ENCODE peak calls at places on chromosomes 6 and 20, in four cellular contexts. O, X, U and E are unnamed samples.

GRCh38 chr6:79784013-79784753 is 153.1 kb downstream of the SH3BGRL2 start:
- DNase-seq in O (no peak), X (no peak), U (no peak), E (no peak)

GRCh38 chr20:17614176-17614811 is 44.4 kb downstream of the DSTN start:
- DNase-seq in O (peak), X (no peak), U (no peak), E (no peak)

GRCh38 chr6:36517408-36517807 is 29.9 kb downstream of the STK38 start:
- DNase-seq in O (no peak), X (no peak), U (no peak), E (no peak)

GRCh38 chr20:63767886-63768285 is 28.3 kb downstream of the SLC2A4RG start:
- DNase-seq in O (no peak), X (no peak), U (no peak), E (no peak)

GRCh38 chr6:112946051-112946450 is 598.9 kb downstream of the RFPL4B start:
- DNase-seq in O (no peak), X (no peak), U (no peak), E (no peak)

GRCh38 chr20:38663660-38664059 is 60.6 kb upstream of the SLC32A1 start:
- DNase-seq in O (no peak), X (no peak), U (no peak), E (no peak)

GRCh38 chr20:13800728-13801134 is 15.9 kb downstream of the NDUFAF5 start:
- DNase-seq in O (peak), X (no peak), U (peak), E (no peak)

GRCh38 chr20:11924923-11925322 is 7.2 kb downstream of the BTBD3 start:
- DNase-seq in O (no peak), X (no peak), U (no peak), E (no peak)

GRCh38 chr20:35908007-35908406 is 46.3 kb downstream of the SCAND1 start:
- DNase-seq in O (no peak), X (no peak), U (no peak), E (no peak)

DNA sequence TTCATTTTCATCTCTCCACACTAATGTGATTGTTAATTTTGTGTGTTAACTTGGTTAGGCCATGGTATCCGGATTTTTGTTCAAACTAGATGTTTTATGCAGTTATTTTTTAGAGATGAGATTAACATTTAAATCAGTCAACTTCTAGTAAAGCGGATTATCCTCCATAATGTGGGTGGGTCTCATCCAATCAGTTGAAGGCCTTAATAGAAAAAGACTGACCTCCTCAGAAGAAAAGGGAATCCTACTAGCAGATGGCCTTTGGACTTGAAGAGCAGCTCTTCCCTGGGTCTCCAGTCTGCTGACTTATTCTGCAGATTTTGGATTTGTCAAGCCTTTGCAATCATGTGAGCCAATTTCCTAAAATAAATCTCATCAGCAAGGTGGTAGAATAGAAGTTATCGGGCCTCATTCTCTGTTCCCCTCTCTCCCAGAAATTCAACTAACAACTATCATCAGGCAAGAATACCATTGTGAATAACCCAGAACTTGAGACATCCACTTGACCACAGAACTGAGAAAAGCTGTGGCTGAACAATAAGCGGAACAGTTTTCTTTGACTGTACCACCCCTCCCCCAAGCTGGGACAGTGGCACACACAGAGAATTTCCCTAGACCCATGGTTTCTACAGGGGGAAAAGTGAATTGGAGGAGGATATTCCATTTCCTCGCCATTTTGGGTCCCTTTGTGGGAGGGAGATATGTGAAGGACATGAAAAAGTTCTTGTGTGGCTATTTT is 323.0 kb downstream of the UTRN start:
- DNase-seq in O (no peak), X (no peak), U (no peak), E (no peak)
- H3K4me3 ChIP-seq in O (no peak), X (no peak), U (no peak), E (no peak)

GRCh38 chr6:106667022-106667402 is 37.6 kb downstream of the QRSL1 start:
- DNase-seq in O (no peak), X (no peak), U (no peak), E (no peak)
- H3K4me3 ChIP-seq in O (no peak), X (no peak), U (no peak), E (no peak)

GRCh38 chr20:60113771-60114170 is 155.5 kb downstream of the CDH26 start:
- DNase-seq in O (no peak), X (no peak), U (no peak), E (no peak)
- H3K4me3 ChIP-seq in O (no peak), X (no peak), U (no peak), E (no peak)

GRCh38 chr20:46893877-46894578 is 615 bp upstream of the EYA2 start:
- DNase-seq in O (no peak), X (no peak), U (no peak), E (no peak)
- H3K4me3 ChIP-seq in O (peak), X (no peak), U (no peak), E (peak)

GRCh38 chr20:62303049-62303326 is 191 bp downstream of the ADRM1 start:
- DNase-seq in O (no peak), X (no peak), U (no peak), E (no peak)

GRCh38 chr20:62305149-62305764 is 2.5 kb downstream of the ADRM1 start:
- DNase-seq in O (no peak), X (peak), U (no peak), E (peak)

GRCh38 chr20:62302341-62303048 is at the start of gene ADRM1:
- DNase-seq in O (peak), X (peak), U (peak), E (peak)

GRCh38 chr20:62304331-62305148 is 1.7 kb downstream of the ADRM1 start:
- DNase-seq in O (no peak), X (no peak), U (no peak), E (no peak)

GRCh38 chr20:62303327-62304226 is 780 bp downstream of the ADRM1 start:
- DNase-seq in O (no peak), X (peak), U (no peak), E (peak)
- H3K4me3 ChIP-seq in O (peak), X (peak), U (peak), E (peak)

GRCh38 chr6:123089223-123089622 is 93.2 kb downstream of the CLVS2 start:
- DNase-seq in O (no peak), X (no peak), U (no peak), E (no peak)

GRCh38 chr6:123091896-123092271 is 95.8 kb downstream of the CLVS2 start:
- DNase-seq in O (no peak), X (no peak), U (no peak), E (no peak)

GRCh38 chr6:123094768-123095167 is 98.7 kb downstream of the CLVS2 start:
- DNase-seq in O (no peak), X (no peak), U (no peak), E (no peak)

GRCh38 chr6:123085403-123085802 is 89.4 kb downstream of the CLVS2 start:
- DNase-seq in O (no peak), X (no peak), U (no peak), E (no peak)

GRCh38 chr6:123091091-123091895 is 95.3 kb downstream of the CLVS2 start:
- DNase-seq in O (no peak), X (no peak), U (no peak), E (no peak)
- H3K4me3 ChIP-seq in O (no peak), X (no peak), U (no peak), E (no peak)

GRCh38 chr6:92376711-92377110 is 1042.6 kb downstream of the EPHA7 start:
- DNase-seq in O (no peak), X (no peak), U (no peak), E (no peak)

GRCh38 chr6:92371809-92372208 is 1047.5 kb downstream of the EPHA7 start:
- DNase-seq in O (no peak), X (no peak), U (no peak), E (no peak)

GRCh38 chr6:92380803-92381601 is 1038.4 kb downstream of the EPHA7 start:
- DNase-seq in O (no peak), X (no peak), U (no peak), E (no peak)

GRCh38 chr6:92371211-92371610 is 1048.1 kb downstream of the EPHA7 start:
- DNase-seq in O (no peak), X (no peak), U (no peak), E (no peak)

DNA sequence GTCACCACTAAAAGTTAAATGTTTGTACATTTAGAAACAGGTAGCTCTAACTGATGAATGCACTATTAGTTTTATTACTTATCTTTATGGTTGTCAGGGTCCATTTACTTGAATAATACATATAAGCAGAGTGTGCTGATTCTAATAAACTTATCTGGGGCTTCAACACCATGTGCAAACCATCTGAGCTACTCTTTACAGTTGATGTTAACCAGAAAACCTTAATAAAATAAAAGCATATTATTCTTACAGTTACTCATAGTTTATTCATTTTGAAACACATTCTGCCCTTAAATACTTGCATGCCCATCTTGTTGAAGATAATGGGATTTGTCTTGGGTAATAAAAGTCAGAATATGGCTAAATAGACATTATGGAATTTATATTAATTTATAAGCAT is 1042.2 kb downstream of the EPHA7 start:
- DNase-seq in O (no peak), X (no peak), U (no peak), E (no peak)
- H3K4me3 ChIP-seq in O (no peak), X (no peak), U (no peak), E (no peak)